ENCODE peak calls at places on chromosomes 2 and 18, in seven cellular contexts. S, L, X, B, K, D and U are unnamed samples.

GRCh38 chr2:229273384-229274338 is 2.6 kb upstream of the PID1 start:
- DNase-seq in L (no peak), X (peak; percentile 65), K (peak; percentile 55), S (peak; percentile 49), B (peak; percentile 74), D (peak; percentile 69), U (no peak)

GRCh38 chr2:211391206-211391605 is 834.8 kb downstream of the CPS1 start:
- DNase-seq in D (no peak), S (no peak), L (no peak), B (no peak), K (no peak), X (no peak), U (no peak)

GRCh38 chr2:201152999-201153398 is 29.9 kb upstream of the CASP10 start:
- DNase-seq in L (no peak), S (no peak), X (no peak), D (no peak), B (no peak), K (no peak), U (no peak)

GRCh38 chr2:169523681-169524080 is 14.2 kb downstream of the KLHL41 start:
- DNase-seq in S (no peak), D (no peak), K (no peak), L (no peak), B (no peak), X (peak; percentile 23), U (no peak)

GRCh38 chr2:36489296-36489695 is 108.7 kb downstream of the FEZ2 start:
- DNase-seq in S (no peak), X (no peak), B (peak; percentile 79), D (no peak), K (no peak), L (no peak), U (no peak)

GRCh38 chr18:37476182-37476581 is 89.4 kb downstream of the CELF4 start:
- DNase-seq in K (peak; percentile 63), S (peak; percentile 59), X (peak; percentile 15), L (no peak), D (peak; percentile 9), B (no peak), U (no peak)

GRCh38 chr2:79630972-79631551 is 118.2 kb downstream of the CTNNA2 start:
- DNase-seq in X (peak; percentile 28), S (no peak), B (no peak), K (no peak), D (no peak), L (no peak), U (no peak)

GRCh38 chr2:64858541-64859031 is 130.6 kb upstream of the SLC1A4 start:
- DNase-seq in D (no peak), S (no peak), L (no peak), K (no peak), X (no peak), B (no peak), U (no peak)

GRCh38 chr2:165274698-165275097 is 35.5 kb downstream of the SCN2A start:
- DNase-seq in K (no peak), X (no peak), B (peak; percentile 14), S (no peak), L (no peak), D (no peak), U (no peak)

GRCh38 chr18:57970356-57971095 is 73.5 kb upstream of the NEDD4L start:
- DNase-seq in S (no peak), D (peak; percentile 18), K (peak; percentile 10), X (peak; percentile 37), L (no peak), B (no peak), U (no peak)

GRCh38 chr2:177352441-177353070 is 40.0 kb upstream of the AGPS start:
- DNase-seq in L (no peak), S (no peak), D (no peak), X (no peak), B (no peak), K (no peak), U (no peak)

GRCh38 chr2:69693472-69694450 is 48.2 kb upstream of the ANXA4 start:
- DNase-seq in B (no peak), D (no peak), X (no peak), L (no peak), S (no peak), K (no peak), U (no peak)

GRCh38 chr2:136647039-136647438 is 118.3 kb upstream of the THSD7B start:
- DNase-seq in S (no peak), D (no peak), K (no peak), L (no peak), X (no peak), B (no peak), U (no peak)

GRCh38 chr18:75247601-75248421 is 37.2 kb downstream of the TSHZ1 start:
- DNase-seq in D (no peak), B (peak; percentile 62), L (no peak), S (no peak), K (no peak), X (peak; percentile 6), U (no peak)

GRCh38 chr2:46351388-46352141 is 54.4 kb downstream of the EPAS1 start:
- DNase-seq in K (no peak), S (no peak), D (no peak), L (no peak), X (no peak), B (no peak), U (no peak)

GRCh38 chr2:27621524-27621923 is 7.3 kb downstream of the CCDC121 start:
- DNase-seq in K (no peak), D (no peak), B (no peak), L (no peak), S (no peak), X (no peak), U (no peak)

GRCh38 chr18:28127763-28128737 is 48.9 kb downstream of the CDH2 start:
- DNase-seq in B (peak; percentile 51), S (no peak), L (no peak), K (no peak), X (peak; percentile 92), D (no peak), U (no peak)

GRCh38 chr2:238875531-238876231 is 27.8 kb downstream of the TWIST2 start:
- DNase-seq in L (peak; percentile 22), X (no peak), S (no peak), D (no peak), B (no peak), K (no peak), U (no peak)

GRCh38 chr2:209556354-209556961 is 132.6 kb downstream of the MAP2 start:
- DNase-seq in B (peak; percentile 39), L (no peak), K (no peak), X (peak; percentile 32), S (peak; percentile 15), D (peak; percentile 8), U (no peak)

GRCh38 chr2:151570191-151570590 is 160.5 kb downstream of the RIF1 start:
- DNase-seq in D (no peak), S (no peak), B (no peak), K (no peak), L (no peak), X (no peak), U (no peak)

GRCh38 chr18:49251451-49251850 is 209.0 kb downstream of the DYM start:
- DNase-seq in L (no peak), D (no peak), K (no peak), S (no peak), B (no peak), X (no peak), U (no peak)

GRCh38 chr2:53576361-53576620 is 191.3 kb upstream of the CHAC2 start:
- DNase-seq in B (no peak), K (no peak), L (no peak), X (no peak), D (no peak), S (no peak), U (no peak)

GRCh38 chr2:235059161-235059560 is 107.3 kb downstream of the SH3BP4 start:
- DNase-seq in B (no peak), X (no peak), S (no peak), D (no peak), K (no peak), L (no peak), U (no peak)

GRCh38 chr2:88813612-88814011 is 122.1 kb downstream of the RPIA start:
- DNase-seq in D (no peak), X (no peak), B (no peak), S (no peak), K (no peak), L (no peak), U (no peak)
- TF ChIP-seq CTCF in D (no peak), X (no peak), B (no peak), S (no peak), K (no peak), L (no peak), U (no peak)

DNA sequence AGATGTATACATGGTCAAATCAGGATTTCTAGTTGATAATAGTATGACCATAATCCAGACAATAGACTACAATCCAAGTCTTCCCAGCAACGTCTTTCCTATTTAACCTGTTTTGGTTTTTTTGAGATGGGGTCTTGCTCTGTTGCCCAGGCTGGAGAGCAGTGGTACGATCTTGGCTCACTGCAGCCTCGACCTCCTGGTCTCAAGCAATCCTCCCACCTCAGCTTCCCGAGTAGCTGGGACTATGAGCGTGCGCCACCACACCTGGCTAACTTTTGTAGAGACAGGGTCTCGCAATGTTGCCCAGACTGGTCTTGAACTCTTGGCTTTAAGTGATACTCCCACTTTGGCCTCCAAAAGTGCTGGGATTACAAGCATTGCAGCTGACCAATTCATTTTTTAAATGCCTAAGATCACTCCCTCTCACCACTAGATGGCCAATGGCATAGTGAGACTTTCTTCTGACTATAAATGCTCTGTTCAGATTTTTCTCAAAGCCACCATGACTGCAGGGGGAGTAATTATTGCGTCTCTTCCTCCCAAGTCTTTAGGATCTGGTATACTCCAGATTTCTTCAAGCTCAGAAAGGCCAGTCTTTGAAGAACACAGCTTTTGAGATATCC is 47.6 kb downstream of the HNRNPLL start:
- DNase-seq in D (peak; percentile 31), K (no peak), L (no peak), X (peak; percentile 50), B (no peak), S (no peak), U (no peak)
- TF ChIP-seq CTCF in D (peak; percentile 58), K (peak; percentile 52), L (no peak), X (peak; percentile 48), B (peak; percentile 48), S (peak; percentile 30), U (no peak)

GRCh38 chr2:196409376-196409775 is 230.1 kb upstream of the CCDC150 start:
- DNase-seq in X (no peak), B (peak; percentile 20), D (no peak), K (no peak), L (no peak), S (no peak), U (no peak)

GRCh38 chr2:196403471-196403870 is 232.1 kb upstream of the STK17B start:
- DNase-seq in D (no peak), K (no peak), L (no peak), X (no peak), B (peak; percentile 80), S (no peak), U (no peak)

GRCh38 chr2:196407675-196408265 is 231.7 kb upstream of the CCDC150 start:
- DNase-seq in B (no peak), S (no peak), K (no peak), L (no peak), X (no peak), D (no peak), U (no peak)

GRCh38 chr2:196399736-196400691 is 228.6 kb upstream of the STK17B start:
- DNase-seq in D (peak; percentile 25), B (peak; percentile 97), K (no peak), L (no peak), X (no peak), S (no peak), U (no peak)

GRCh38 chr2:196404276-196404675 is 232.9 kb upstream of the STK17B start:
- DNase-seq in B (peak; percentile 20), X (no peak), D (no peak), K (no peak), L (no peak), S (no peak), U (no peak)
- TF ChIP-seq CTCF in B (no peak), X (no peak), D (no peak), K (no peak), L (no peak), S (peak; percentile 37), U (no peak)

GRCh38 chr2:189165656-189166380 is 13.7 kb downstream of the COL5A2 start:
- DNase-seq in K (no peak), S (no peak), B (no peak), L (no peak), D (no peak), X (no peak), U (no peak)
- TF ChIP-seq CTCF in K (no peak), S (no peak), B (no peak), L (no peak), D (no peak), X (no peak), U (no peak)